ENCODE peak calls at places on chromosomes 6 and 20, in four cellular contexts. N is bronchial epithelial cell, B is ascending aorta, U is BJ. M is an unnamed sample.

GRCh38 chr6:125748534-125749111 is 809 bp upstream of the HEY2 start:
- DNase-seq in N (peak; percentile 20), U (no peak), B (no peak), M (no peak)

GRCh38 chr6:46808806-46809205 is 15.6 kb downstream of the MEP1A start:
- DNase-seq in N (no peak), B (no peak), U (no peak), M (no peak)

GRCh38 chr20:47799116-47799715 is 13.9 kb upstream of the SULF2 start:
- DNase-seq in U (no peak), B (no peak), N (no peak), M (no peak)

GRCh38 chr6:38937839-38938613 is 110.6 kb upstream of the GLP1R start:
- DNase-seq in U (no peak), N (no peak), B (no peak), M (no peak)

GRCh38 chr6:39892490-39893129 is 41.7 kb downstream of the MOCS1 start:
- DNase-seq in N (peak; percentile 40), B (no peak), U (no peak), M (no peak)

GRCh38 chr6:148524509-148524908 is 181.9 kb downstream of the SASH1 start:
- DNase-seq in B (no peak), N (no peak), U (no peak), M (no peak)

GRCh38 chr6:24763578-24763977 is 11.2 kb upstream of the GMNN start:
- DNase-seq in B (no peak), N (peak; percentile 49), U (no peak), M (no peak)

GRCh38 chr6:30500421-30501069 is 11.2 kb downstream of the HLA-E start:
- DNase-seq in B (no peak), N (peak; percentile 75), U (no peak), M (no peak)

GRCh38 chr6:165774903-165775608 is 112.0 kb upstream of the PDE10A start:
- DNase-seq in N (peak; percentile 75), U (no peak), B (no peak), M (no peak)

GRCh38 chr6:89655122-89655521 is 16.6 kb upstream of the LYRM2 start:
- DNase-seq in U (peak; percentile 4), B (no peak), N (peak; percentile 50), M (no peak)

GRCh38 chr20:31587545-31588389 is 17.3 kb upstream of the ID1 start:
- DNase-seq in B (no peak), U (no peak), N (no peak), M (no peak)

GRCh38 chr6:85468326-85468725 is 18.4 kb downstream of the NT5E start:
- DNase-seq in N (peak; percentile 62), U (no peak), B (no peak), M (no peak)

GRCh38 chr6:164102701-164103100 is 688.2 kb downstream of the QKI start:
- DNase-seq in N (no peak), B (no peak), U (no peak), M (no peak)

GRCh38 chr20:42461965-42462593 is 727.6 kb downstream of the PTPRT start:
- DNase-seq in U (no peak), N (no peak), B (no peak), M (no peak)

GRCh38 chr6:27279513-27280063 is 32.1 kb downstream of the PRSS16 start:
- DNase-seq in N (no peak), B (no peak), U (no peak), M (no peak)

GRCh38 chr6:27280540-27281000 is 31.5 kb downstream of the POM121L2 start:
- DNase-seq in N (no peak), B (no peak), U (no peak), M (no peak)

GRCh38 chr6:27280064-27280539 is 32.0 kb downstream of the POM121L2 start:
- DNase-seq in N (peak; percentile 50), U (no peak), B (no peak), M (no peak)

GRCh38 chr6:27281569-27281968 is 30.5 kb downstream of the POM121L2 start:
- DNase-seq in B (no peak), N (no peak), U (no peak), M (no peak)

DNA sequence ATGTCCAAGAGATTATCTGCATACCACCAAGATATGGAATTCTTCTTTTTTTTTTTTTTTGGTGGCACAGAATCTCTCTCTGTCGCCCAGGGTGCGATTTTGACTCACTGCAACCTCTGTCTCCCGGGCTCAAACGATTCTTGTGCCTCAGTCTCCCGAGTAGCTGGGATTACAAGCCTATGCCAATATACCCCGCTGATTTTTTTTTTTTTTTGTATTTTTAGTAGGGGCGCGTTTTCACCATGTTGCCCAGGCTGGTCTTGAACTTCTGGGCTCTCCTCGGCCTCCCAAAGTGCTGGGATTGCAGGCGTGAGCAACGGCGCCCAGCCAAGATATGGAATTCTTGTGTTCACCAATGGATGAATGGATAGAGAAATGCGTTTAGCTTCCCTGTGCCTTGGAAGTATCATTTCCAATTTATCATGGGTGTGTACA is 31.0 kb downstream of the POM121L2 start:
- DNase-seq in U (no peak), B (no peak), N (no peak), M (no peak)
- H3K4me3 ChIP-seq in U (no peak overlapping the region), B (no peak overlapping the region), N (no peak overlapping the region), M (peak overlapping the region; percentile 47)

DNA sequence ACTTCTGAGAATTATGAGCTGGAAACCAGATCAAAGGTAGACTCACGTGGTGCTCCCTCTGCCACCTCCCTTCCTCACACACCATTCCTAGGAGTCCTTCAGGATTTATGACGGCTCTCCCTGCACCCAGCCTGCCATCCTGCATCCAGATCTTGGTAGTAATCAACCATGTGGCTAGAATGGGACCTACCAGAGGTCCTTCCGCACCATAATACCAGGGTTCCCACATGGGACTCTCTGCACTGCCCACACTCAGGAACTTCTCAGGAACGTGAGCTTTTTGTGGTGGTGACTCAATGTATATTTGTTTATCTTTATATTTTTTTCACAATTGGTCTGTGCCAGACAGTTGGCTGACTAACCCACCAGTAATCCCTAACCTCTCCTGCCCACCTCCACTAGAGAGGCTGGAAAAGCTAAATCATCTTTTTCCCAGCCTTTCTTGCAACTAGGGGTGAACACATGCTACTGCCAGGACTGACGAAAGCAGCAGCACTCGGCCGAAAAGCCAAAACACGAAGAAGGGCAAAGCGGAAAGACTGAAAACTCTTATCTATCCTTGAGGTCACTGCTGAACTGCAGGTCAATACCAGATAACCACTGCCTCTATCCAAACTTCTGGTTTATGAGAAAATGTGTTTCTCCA is 113.0 kb downstream of the TRERF1 start:
- DNase-seq in U (peak; percentile 97), B (no peak), N (peak; percentile 98), M (peak; percentile 95)
- H3K4me3 ChIP-seq in U (no peak overlapping the region), B (no peak overlapping the region), N (no peak overlapping the region), M (no peak overlapping the region)

GRCh38 chr6:37126961-37127360 is 43.0 kb upstream of the PIM1 start:
- DNase-seq in U (no peak), N (peak; percentile 37), B (no peak), M (no peak)
- H3K4me3 ChIP-seq in U (no peak overlapping the region), N (no peak overlapping the region), B (no peak overlapping the region), M (no peak overlapping the region)

DNA sequence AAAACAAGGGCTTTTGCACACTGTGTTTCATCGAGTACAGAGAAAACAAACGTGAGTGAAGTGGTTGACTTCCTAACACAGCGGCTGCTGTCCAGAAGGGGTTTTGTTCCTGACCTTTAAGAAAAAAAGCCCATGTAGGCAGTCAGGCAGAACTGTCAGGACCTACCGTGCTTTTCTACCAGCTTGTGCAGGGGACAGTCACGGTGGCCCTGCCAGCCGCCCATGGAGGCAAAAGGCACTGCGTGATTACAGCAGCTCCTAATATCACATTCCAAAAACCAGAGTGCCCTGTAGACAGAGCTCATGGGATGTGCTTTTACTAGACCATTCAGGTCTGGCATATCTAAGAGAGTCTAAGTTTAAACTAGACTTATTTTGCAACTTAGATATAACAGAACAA is 12.2 kb downstream of the TNFAIP3 start:
- DNase-seq in B (no peak), U (no peak), N (no peak), M (no peak)
- H3K4me3 ChIP-seq in B (no peak overlapping the region), U (no peak overlapping the region), N (no peak overlapping the region), M (no peak overlapping the region)

GRCh38 chr6:37222992-37223391 is 34.6 kb upstream of the TBC1D22B start:
- DNase-seq in U (no peak), N (no peak), B (no peak), M (no peak)

GRCh38 chr6:37222125-37222967 is 35.2 kb upstream of the TBC1D22B start:
- DNase-seq in U (peak; percentile 38), B (no peak), N (peak; percentile 90), M (peak; percentile 72)

GRCh38 chr6:37218061-37218460 is 39.5 kb upstream of the TBC1D22B start:
- DNase-seq in N (no peak), U (no peak), B (no peak), M (no peak)

GRCh38 chr6:37218501-37218900 is 39.1 kb upstream of the TBC1D22B start:
- DNase-seq in B (no peak), U (no peak), N (no peak), M (no peak)

GRCh38 chr6:37221585-37222124 is 35.9 kb upstream of the TBC1D22B start:
- DNase-seq in U (no peak), N (no peak), B (no peak), M (no peak)
- H3K4me3 ChIP-seq in U (peak overlapping the region; percentile 55), N (peak overlapping the region; percentile 44), B (peak overlapping the region; percentile 67), M (peak overlapping the region; percentile 58)

DNA sequence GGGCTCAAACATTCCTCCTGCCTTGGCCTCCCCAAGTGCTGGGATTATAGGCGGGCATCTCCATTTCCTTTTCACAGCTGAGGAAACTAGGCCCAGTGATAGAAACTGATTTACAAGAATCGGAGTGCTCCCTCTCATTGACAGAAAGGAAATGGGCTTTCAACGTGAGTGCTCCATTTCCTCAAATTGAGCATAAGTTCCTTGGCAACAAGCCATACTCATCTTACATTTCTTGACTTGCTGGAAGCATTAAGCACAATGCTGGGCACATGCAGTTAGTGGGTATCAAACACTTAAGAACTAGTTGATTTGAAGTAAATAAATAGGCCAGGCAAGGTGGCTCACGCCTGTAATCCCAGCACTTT is 54.7 kb downstream of the FGD2 start:
- DNase-seq in N (no peak), B (no peak), U (no peak), M (no peak)
- H3K4me3 ChIP-seq in N (no peak overlapping the region), B (no peak overlapping the region), U (no peak overlapping the region), M (no peak overlapping the region)

M was measured in skeletal muscle cell.